ENCODE peak calls at places on chromosomes 13 and 19, in nine cellular contexts. S, Z, R, Y, U, W, N, C and G are unnamed samples.

GRCh38 chr13:113209880-113210421 is 538 bp downstream of the CUL4A start:
- DNase-seq in W (peak; percentile 45), U (peak; percentile 66), Y (peak; percentile 37), R (peak; percentile 69), S (peak; percentile 43), C (peak; percentile 57), Z (peak; percentile 40), N (no peak), G (peak; percentile 68)

GRCh38 chr19:54030895-54031586 is 32.7 kb downstream of the VSTM1 start:
- DNase-seq in W (no peak), N (no peak), C (no peak), S (no peak), U (no peak), Z (no peak), R (no peak), Y (no peak), G (peak; percentile 52)

GRCh38 chr13:106182404-106182803 is 353.1 kb downstream of the EFNB2 start:
- DNase-seq in R (no peak), N (no peak), S (no peak), W (peak; percentile 88), U (no peak), Y (peak; percentile 94), Z (no peak), C (peak; percentile 88), G (peak; percentile 91)

GRCh38 chr19:19655641-19656343 is 7.7 kb downstream of the ATP13A1 start:
- DNase-seq in W (no peak), C (no peak), U (no peak), Z (no peak), S (no peak), N (no peak), R (no peak), Y (no peak), G (no peak)

GRCh38 chr13:111209613-111210012 is 94.5 kb downstream of the ARHGEF7 start:
- DNase-seq in S (no peak), R (no peak), Z (no peak), C (no peak), W (no peak), Y (no peak), N (no peak), U (no peak), G (no peak)

GRCh38 chr19:13430790-13431582 is 75.3 kb downstream of the CACNA1A start:
- DNase-seq in W (peak; percentile 43), R (peak; percentile 24), Y (peak; percentile 7), N (peak; percentile 15), S (no peak), Z (no peak), U (no peak), C (peak; percentile 37), G (peak; percentile 50)

GRCh38 chr13:29472317-29472961 is 123.0 kb downstream of the SLC7A1 start:
- DNase-seq in U (no peak), N (peak; percentile 28), W (peak; percentile 56), Y (peak; percentile 46), C (peak; percentile 58), R (no peak), S (no peak), Z (no peak), G (peak; percentile 80)

GRCh38 chr13:31765441-31765840 is 26.1 kb downstream of the RXFP2 start:
- DNase-seq in N (no peak), S (no peak), Z (no peak), W (peak; percentile 90), Y (peak; percentile 91), R (no peak), C (no peak), U (no peak), G (peak; percentile 65)

GRCh38 chr13:75299913-75300862 is 181.8 kb downstream of the TBC1D4 start:
- DNase-seq in Y (peak; percentile 55), U (no peak), S (no peak), R (no peak), C (no peak), W (peak; percentile 43), Z (no peak), N (no peak), G (peak; percentile 60)

GRCh38 chr19:28351761-28352160 is 861.2 kb downstream of the UQCRFS1 start:
- DNase-seq in Y (peak; percentile 46), S (no peak), U (no peak), N (no peak), W (peak; percentile 1), R (no peak), C (peak; percentile 4), Z (no peak), G (peak; percentile 8)

GRCh38 chr13:100634686-100635085 is 39.9 kb downstream of the TMTC4 start:
- DNase-seq in S (no peak), Z (no peak), N (no peak), Y (no peak), W (no peak), R (no peak), C (no peak), U (no peak), G (no peak)

GRCh38 chr13:110731072-110731471 is 17.6 kb downstream of the ING1 start:
- DNase-seq in S (no peak), U (no peak), Y (no peak), W (no peak), R (no peak), C (no peak), N (no peak), Z (no peak), G (no peak)

GRCh38 chr19:50967924-50968708 is 1.3 kb downstream of the KLK6 start:
- DNase-seq in Y (no peak), U (no peak), C (no peak), Z (no peak), N (no peak), W (no peak), R (no peak), S (no peak), G (no peak)

GRCh38 chr19:13762635-13763235 is 1.6 kb upstream of the MRI1 start:
- DNase-seq in U (peak; percentile 50), R (no peak), N (no peak), Z (no peak), C (no peak), Y (no peak), S (no peak), W (no peak), G (no peak)

GRCh38 chr19:28920269-28921066 is 292.5 kb downstream of the UQCRFS1 start:
- DNase-seq in C (no peak), N (no peak), W (no peak), S (no peak), R (no peak), Z (no peak), Y (no peak), U (no peak), G (peak; percentile 13)

GRCh38 chr13:23817833-23818232 is 71.4 kb downstream of the MIPEP start:
- DNase-seq in S (no peak), W (no peak), N (no peak), Y (no peak), Z (no peak), U (no peak), R (no peak), C (no peak), G (no peak)

GRCh38 chr19:46080561-46080960 is 39.8 kb upstream of the IGFL4 start:
- DNase-seq in W (peak; percentile 99), U (peak; percentile 44), N (no peak), S (no peak), Y (peak; percentile 100), C (no peak), Z (peak; percentile 69), R (no peak), G (peak; percentile 99)

GRCh38 chr19:28610731-28611130 is 602.2 kb downstream of the UQCRFS1 start:
- DNase-seq in N (no peak), W (no peak), U (no peak), Y (no peak), Z (no peak), C (no peak), R (no peak), S (no peak), G (no peak)

GRCh38 chr19:10107817-10108367 is 1.7 kb downstream of the PPAN start:
- DNase-seq in Z (no peak), N (no peak), S (no peak), W (no peak), Y (no peak), R (no peak), U (no peak), C (no peak), G (no peak)
- H3K4me3 ChIP-seq in Z (no peak overlapping the region), N (no peak overlapping the region), S (no peak overlapping the region), W (no peak overlapping the region), Y (no peak overlapping the region), R (no peak overlapping the region), U (no peak overlapping the region), C (no peak overlapping the region), G (no peak overlapping the region)

GRCh38 chr13:98466634-98467236 is 110.2 kb downstream of the STK24 start:
- DNase-seq in Y (no peak), S (no peak), C (peak; percentile 67), W (peak; percentile 61), R (no peak), U (no peak), N (peak; percentile 58), Z (no peak), G (peak; percentile 74)
- TF ChIP-seq CTCF in Y (peak; percentile 77), S (no peak), C (peak; percentile 71), W (peak; percentile 80), R (peak; percentile 58), U (peak; percentile 13), N (peak; percentile 52), Z (peak; percentile 35), G (peak; percentile 87)

DNA sequence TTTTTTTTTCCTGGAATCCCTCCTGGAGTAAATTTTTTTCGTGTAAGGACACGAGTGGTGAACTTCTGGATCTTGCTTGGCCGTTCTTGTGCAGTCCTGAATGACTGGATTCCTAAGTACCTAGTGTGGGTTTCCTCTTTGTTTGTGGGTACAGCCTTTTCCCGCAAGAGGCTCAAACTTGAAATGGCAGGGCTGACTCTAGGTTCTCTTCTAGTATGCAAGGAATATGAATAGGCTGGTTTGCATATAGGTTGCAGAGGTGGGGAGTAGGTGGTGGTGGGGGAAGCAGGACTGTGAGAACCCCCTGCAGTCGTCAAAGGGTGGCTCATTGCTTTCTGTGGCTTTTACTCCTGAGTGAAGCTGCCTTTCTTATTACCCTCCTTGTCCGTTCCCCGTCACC is 13.6 kb downstream of the UBAC2 start:
- DNase-seq in W (no peak), R (no peak), S (no peak), Z (no peak), C (peak; percentile 63), N (no peak), U (no peak), Y (no peak), G (no peak)
- H3K4me3 ChIP-seq in W (no peak overlapping the region), R (no peak overlapping the region), S (no peak overlapping the region), Z (no peak overlapping the region), C (no peak overlapping the region), N (no peak overlapping the region), U (no peak overlapping the region), Y (no peak overlapping the region), G (no peak overlapping the region)

GRCh38 chr19:41323023-41323422 is 13.1 kb downstream of the CCDC97 start:
- DNase-seq in S (no peak), W (peak; percentile 79), C (no peak), Y (peak; percentile 68), Z (peak; percentile 76), U (peak; percentile 84), R (peak; percentile 59), N (no peak), G (peak; percentile 88)

GRCh38 chr19:41321204-41321599 is 11.2 kb downstream of the CCDC97 start:
- DNase-seq in W (no peak), U (no peak), Y (no peak), Z (no peak), R (no peak), N (no peak), C (no peak), S (no peak), G (no peak)

GRCh38 chr19:41322451-41322850 is 12.5 kb downstream of the CCDC97 start:
- DNase-seq in C (no peak), N (no peak), Z (no peak), W (no peak), Y (no peak), R (no peak), U (no peak), S (no peak), G (no peak)

GRCh38 chr19:41320568-41320967 is 10.6 kb downstream of the CCDC97 start:
- DNase-seq in W (no peak), Y (no peak), U (no peak), Z (no peak), R (no peak), S (no peak), N (no peak), C (no peak), G (no peak)

GRCh38 chr19:41321600-41322270 is 11.8 kb downstream of the CCDC97 start:
- DNase-seq in Y (peak; percentile 80), R (peak; percentile 60), Z (peak; percentile 59), U (peak; percentile 72), S (peak; percentile 37), W (peak; percentile 85), C (no peak), N (peak; percentile 95), G (peak; percentile 77)
- TF ChIP-seq CTCF in Y (peak; percentile 70), R (peak; percentile 76), Z (peak; percentile 59), U (peak; percentile 67), S (peak; percentile 39), W (peak; percentile 85), C (peak; percentile 44), N (peak; percentile 88), G (peak; percentile 86)